ENCODE peak calls at places on chromosomes 12 and 14, in four cellular contexts. G is IMR-90, U is neuronal stem cell, A is fibroblast of lung. W is an unnamed sample.

GRCh38 chr12:4829161-4829792 is 80.4 kb upstream of the KCNA1 start:
- DNase-seq in G (no peak), U (no peak), A (no peak), W (no peak)

GRCh38 chr12:118436986-118437385 is 60.6 kb downstream of the SUDS3 start:
- DNase-seq in G (peak), U (no peak), A (no peak), W (no peak)

GRCh38 chr14:95953111-95953724 is 76.6 kb downstream of the TUNAR start:
- DNase-seq in G (no peak), U (peak), A (no peak), W (peak)

GRCh38 chr14:81516941-81517797 is 16.5 kb downstream of the SEL1L start:
- DNase-seq in G (peak), U (no peak), A (peak), W (peak)

GRCh38 chr14:53187921-53188463 is 34.9 kb upstream of the DDHD1 start:
- DNase-seq in G (no peak), U (no peak), A (no peak), W (no peak)

GRCh38 chr14:101893759-101894158 is 70.6 kb upstream of the DYNC1H1 start:
- DNase-seq in G (no peak), U (no peak), A (no peak), W (no peak)

GRCh38 chr14:60058087-60058486 is 33.6 kb upstream of the PCNX4 start:
- DNase-seq in G (no peak), U (no peak), A (no peak), W (no peak)

GRCh38 chr12:40473979-40474378 is 218.3 kb upstream of the CNTN1 start:
- DNase-seq in G (no peak), U (no peak), A (no peak), W (peak)

GRCh38 chr12:92408072-92408900 is 262.6 kb upstream of the BTG1 start:
- DNase-seq in G (no peak), U (no peak), A (peak), W (peak)

GRCh38 chr12:49832836-49833421 is 4.7 kb upstream of the NCKAP5L start:
- DNase-seq in G (peak), U (no peak), A (peak), W (no peak)

GRCh38 chr12:132384916-132385315 is 55.5 kb upstream of the GALNT9 start:
- DNase-seq in G (no peak), U (no peak), A (no peak), W (no peak)

GRCh38 chr12:51848843-51849735 is 571 bp upstream of the FIGNL2 start:
- DNase-seq in G (no peak), U (peak), A (no peak), W (peak)

GRCh38 chr12:62192486-62193250 is 67.5 kb upstream of the USP15 start:
- DNase-seq in G (peak), U (peak), A (peak), W (peak)

GRCh38 chr12:10223208-10223607 is 10.5 kb downstream of the GABARAPL1 start:
- DNase-seq in G (no peak), U (no peak), A (no peak), W (no peak)

GRCh38 chr12:15404485-15404884 is 82.2 kb downstream of the PTPRO start:
- DNase-seq in G (no peak), U (no peak), A (peak), W (no peak)

GRCh38 chr12:3704512-3705348 is 48.2 kb downstream of the CRACR2A start:
- DNase-seq in G (peak), U (no peak), A (peak), W (no peak)

GRCh38 chr12:127781336-127781735 is 485.6 kb upstream of the TMEM132C start:
- DNase-seq in G (no peak), U (no peak), A (no peak), W (no peak)

GRCh38 chr12:114744696-114745095 is 60.7 kb upstream of the TBX3 start:
- DNase-seq in G (peak), U (no peak), A (peak), W (no peak)

GRCh38 chr12:2183556-2184541 is 131.1 kb downstream of the CACNA1C start:
- DNase-seq in G (peak), U (peak), A (peak), W (peak)

GRCh38 chr14:22885975-22886374 is 3.0 kb downstream of the REM2 start:
- DNase-seq in G (no peak), U (no peak), A (no peak), W (no peak)

GRCh38 chr14:22887990-22888378 is 5.0 kb downstream of the REM2 start:
- DNase-seq in G (no peak), U (no peak), A (no peak), W (no peak)

GRCh38 chr14:22888662-22889061 is 5.6 kb downstream of the REM2 start:
- DNase-seq in G (no peak), U (no peak), A (no peak), W (no peak)

GRCh38 chr14:22886500-22887259 is 3.7 kb downstream of the REM2 start:
- DNase-seq in G (peak), U (peak), A (peak), W (peak)

GRCh38 chr14:22887260-22887989 is 4.4 kb downstream of the REM2 start:
- DNase-seq in G (peak), U (peak), A (peak), W (peak)
- H2AFZ ChIP-seq in G (peak), U (peak), A (peak), W (peak)

GRCh38 chr14:69038449-69039286 is 59.6 kb upstream of the ACTN1 start:
- DNase-seq in G (peak), U (no peak), A (peak), W (peak)
- H3K4me2 ChIP-seq in G (peak), U (no peak), A (peak), W (peak)

GRCh38 chr14:104756477-104757237 is 3.7 kb downstream of the SIVA1 start:
- DNase-seq in G (no peak), U (no peak), A (no peak), W (no peak)

GRCh38 chr14:104757681-104758392 is 4.9 kb downstream of the SIVA1 start:
- DNase-seq in G (no peak), U (no peak), A (no peak), W (no peak)

GRCh38 chr14:104758981-104759975 is 6.3 kb downstream of the SIVA1 start:
- DNase-seq in G (no peak), U (no peak), A (no peak), W (no peak)

GRCh38 chr14:104755621-104756020 is 2.7 kb downstream of the SIVA1 start:
- DNase-seq in G (no peak), U (no peak), A (no peak), W (no peak)

DNA sequence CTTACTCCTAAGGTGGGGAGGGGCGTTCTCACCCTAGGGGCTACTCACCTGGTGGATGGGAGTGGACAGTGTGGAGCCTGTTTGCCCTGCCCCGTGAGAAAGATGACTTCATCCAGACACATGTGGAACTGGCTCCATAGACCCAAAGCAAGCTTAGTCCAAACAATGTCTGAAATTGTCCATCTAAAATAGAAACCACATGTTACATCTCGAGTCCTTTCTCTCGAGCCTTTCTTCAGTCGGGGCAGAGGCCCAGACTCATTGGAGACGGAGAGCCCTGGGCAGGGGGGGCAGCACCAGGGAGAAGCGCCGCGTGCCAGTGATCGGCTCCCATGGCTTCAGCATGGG is 4.3 kb downstream of the SIVA1 start:
- DNase-seq in G (no peak), U (no peak), A (no peak), W (no peak)
- H2AFZ ChIP-seq in G (no peak), U (no peak), A (no peak), W (no peak)

GRCh38 chr12:26271024-26271423 is 75.7 kb downstream of the SSPN start:
- DNase-seq in G (peak), U (no peak), A (no peak), W (no peak)
- H3K4me2 ChIP-seq in G (no peak), U (no peak), A (no peak), W (no peak)

GRCh38 chr12:65556676-65557424 is 267.4 kb upstream of the HMGA2 start:
- DNase-seq in G (peak), U (peak), A (peak), W (peak)
- H2AFZ ChIP-seq in G (peak), U (peak), A (peak), W (peak)

GRCh38 chr12:123991402-123991951 is 18.5 kb downstream of the ZNF664 start:
- DNase-seq in G (no peak), U (no peak), A (no peak), W (no peak)
- H3K4me2 ChIP-seq in G (no peak), U (no peak), A (no peak), W (no peak)

DNA sequence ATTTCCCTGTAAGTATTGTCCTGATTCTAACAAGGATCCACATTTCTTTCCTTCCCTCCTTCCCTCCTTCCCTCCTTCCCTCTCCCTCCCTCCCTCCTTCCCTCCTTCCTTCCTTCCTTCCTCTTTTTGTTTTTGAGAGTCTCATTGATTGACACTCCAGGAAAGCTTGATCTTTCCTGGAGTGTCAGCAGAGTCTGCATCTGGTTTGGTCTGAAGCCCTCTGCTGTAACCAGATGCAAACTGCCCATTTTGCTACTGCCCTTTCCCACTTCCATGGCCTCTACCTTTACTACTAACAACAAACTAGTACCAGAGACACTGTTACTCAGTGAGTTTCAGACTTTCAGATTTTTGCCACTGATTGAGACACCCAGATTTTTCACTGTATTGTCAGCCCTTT is 14.4 kb upstream of the OR6C65 start:
- DNase-seq in G (no peak), U (no peak), A (no peak), W (peak)
- H2AFZ ChIP-seq in G (no peak), U (no peak), A (no peak), W (peak)

GRCh38 chr12:112913038-112913688 is 6.4 kb downstream of the OAS1 start:
- DNase-seq in G (no peak), U (no peak), A (no peak), W (no peak)
- H3K4me2 ChIP-seq in G (no peak), U (no peak), A (no peak), W (no peak)

GRCh38 chr12:98741615-98742265 is 96.7 kb downstream of the APAF1 start:
- DNase-seq in G (peak), U (no peak), A (no peak), W (peak)

GRCh38 chr12:98743362-98743953 is 98.4 kb downstream of the APAF1 start:
- DNase-seq in G (peak), U (no peak), A (no peak), W (peak)

GRCh38 chr12:98744692-98745091 is 99.6 kb downstream of the APAF1 start:
- DNase-seq in G (no peak), U (no peak), A (no peak), W (no peak)

GRCh38 chr12:98741229-98741614 is 96.1 kb downstream of the APAF1 start:
- DNase-seq in G (peak), U (no peak), A (no peak), W (no peak)

DNA sequence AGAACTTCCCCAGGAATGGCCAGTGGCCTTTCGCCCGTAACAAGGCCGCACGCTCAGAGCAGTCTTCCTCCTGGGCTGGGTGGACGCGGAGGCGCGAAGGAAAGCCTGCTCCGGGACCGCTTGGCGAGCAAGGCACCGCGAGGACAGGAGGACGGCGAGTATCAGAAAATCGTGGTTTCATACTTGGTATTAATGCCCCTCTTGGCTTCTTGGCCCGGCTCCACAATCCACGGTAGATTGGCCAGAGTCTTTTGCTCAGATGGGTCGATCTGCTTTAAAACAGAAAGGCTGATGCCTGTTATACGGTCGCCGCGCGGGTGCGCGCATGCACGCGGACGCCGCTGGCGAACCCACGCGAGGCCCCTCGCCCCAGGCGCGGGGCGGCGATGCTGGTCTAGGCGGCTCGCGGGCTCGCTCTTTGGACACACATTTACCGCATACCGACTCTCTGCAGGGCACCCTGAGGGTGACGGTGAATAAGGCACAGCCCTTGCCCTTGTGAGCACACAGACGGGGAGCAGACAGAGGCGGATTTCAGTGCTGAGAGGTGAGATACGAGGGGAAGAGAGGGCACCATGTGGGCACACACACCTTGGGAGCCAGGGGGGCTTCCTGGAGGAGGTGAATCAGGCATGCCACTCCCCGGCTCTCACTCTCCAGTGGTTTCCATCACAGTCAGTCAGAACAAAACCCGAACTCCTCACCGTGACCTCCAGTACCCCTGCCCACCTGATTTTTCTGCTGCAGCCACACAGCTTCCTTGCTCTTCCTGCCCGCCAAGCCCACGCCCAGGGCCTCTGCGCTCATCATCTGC is 100.7 kb downstream of the APAF1 start:
- DNase-seq in G (peak), U (no peak), A (peak), W (peak)
- H2AFZ ChIP-seq in G (peak), U (no peak), A (peak), W (peak)

W was measured in neural progenitor cell.